ENCODE peak calls at places on chromosomes 1 and 21, in nine cellular contexts. L is sigmoid colon, Y is GM12891, D is tibial nerve, C is HepG2, W is breast epithelium, Q is IMR-90, P is adrenal gland, X is HCT116. E is an unnamed sample.

GRCh38 chr1:4310396-4310923 is 343.9 kb upstream of the AJAP1 start:
- DNase-seq in C (no peak), P (no peak), Y (no peak), X (no peak), L (no peak), D (no peak), W (peak), Q (no peak), E (no peak)

GRCh38 chr1:155127105-155127671 is 488 bp upstream of the EFNA1 start:
- DNase-seq in W (peak), X (no peak), P (peak), Y (no peak), Q (peak), C (peak), L (peak), D (peak), E (no peak)

GRCh38 chr1:93661829-93662474 is 19.7 kb downstream of the BCAR3 start:
- DNase-seq in X (no peak), Y (no peak), D (no peak), L (no peak), C (no peak), P (no peak), W (no peak), Q (peak), E (no peak)

GRCh38 chr1:232950919-232951579 is 638 bp downstream of the NTPCR start:
- DNase-seq in Q (peak), P (no peak), X (no peak), L (no peak), Y (no peak), C (peak), W (no peak), D (no peak), E (peak)

GRCh38 chr1:214670098-214670497 is 67.1 kb downstream of the CENPF start:
- DNase-seq in Y (no peak), L (peak), W (no peak), X (no peak), D (peak), C (peak), P (peak), Q (peak), E (peak)

GRCh38 chr1:79353224-79353623 is 346.7 kb upstream of the ADGRL4 start:
- DNase-seq in P (peak), Q (peak), L (no peak), D (peak), X (peak), Y (no peak), W (no peak), C (peak), E (peak)

GRCh38 chr1:19606817-19607706 is 37.0 kb upstream of the NBL1 start:
- DNase-seq in C (no peak), P (no peak), Q (peak), W (no peak), L (no peak), Y (no peak), X (no peak), D (no peak), E (no peak)

GRCh38 chr1:54294846-54295245 is 94.9 kb downstream of the MRPL37 start:
- DNase-seq in D (no peak), L (no peak), Y (no peak), X (no peak), P (no peak), Q (peak), W (no peak), C (no peak), E (no peak)

GRCh38 chr1:54716299-54717047 is 812 bp downstream of the TTC4 start:
- DNase-seq in Y (no peak), W (no peak), L (no peak), Q (peak), X (no peak), D (no peak), P (no peak), C (no peak), E (peak)

GRCh38 chr1:211520641-211521040 is 28.7 kb upstream of the RD3 start:
- DNase-seq in Q (no peak), C (peak), Y (no peak), W (no peak), X (no peak), L (no peak), P (no peak), D (no peak), E (no peak)

GRCh38 chr1:64396817-64397216 is 73.1 kb upstream of the CACHD1 start:
- DNase-seq in Y (no peak), L (no peak), Q (no peak), X (peak), C (no peak), P (no peak), D (no peak), W (no peak), E (no peak)

GRCh38 chr1:2151252-2151651 is 43.3 kb downstream of the FAAP20 start:
- DNase-seq in X (no peak), Y (no peak), D (no peak), Q (no peak), W (no peak), C (no peak), L (no peak), P (no peak), E (no peak)

GRCh38 chr1:93722081-93723031 is 40.7 kb upstream of the BCAR3 start:
- DNase-seq in Y (no peak), W (no peak), L (no peak), C (no peak), P (peak), X (no peak), D (no peak), Q (no peak), E (no peak)

GRCh38 chr1:81254560-81254959 is 546.2 kb upstream of the ADGRL2 start:
- DNase-seq in D (no peak), P (no peak), L (no peak), W (no peak), Q (no peak), X (peak), Y (no peak), C (peak), E (peak)

GRCh38 chr1:150999051-150999674 is 7.5 kb downstream of the MINDY1 start:
- DNase-seq in W (no peak), C (no peak), X (no peak), L (no peak), D (no peak), Q (peak), Y (no peak), P (no peak), E (peak)

GRCh38 chr1:229004227-229004833 is 266.6 kb upstream of the RAB4A start:
- DNase-seq in X (no peak), Q (no peak), C (no peak), W (no peak), L (no peak), P (no peak), D (no peak), Y (no peak), E (no peak)

GRCh38 chr1:24055681-24056080 is 56.3 kb downstream of the MYOM3 start:
- DNase-seq in P (no peak), W (no peak), X (no peak), Q (no peak), D (no peak), C (no peak), L (peak), Y (no peak), E (no peak)

GRCh38 chr21:32717851-32718316 is 9.9 kb downstream of the SYNJ1 start:
- DNase-seq in D (no peak), P (no peak), X (no peak), Y (no peak), W (no peak), C (no peak), Q (peak), L (no peak), E (no peak)

GRCh38 chr1:204296431-204296988 is 63.2 kb downstream of the PLEKHA6 start:
- DNase-seq in W (no peak), D (no peak), L (peak), C (peak), Y (no peak), P (no peak), X (no peak), Q (peak), E (no peak)

GRCh38 chr1:34057751-34058150 is 107.3 kb downstream of the CSMD2 start:
- DNase-seq in Y (no peak), D (no peak), Q (no peak), W (no peak), C (no peak), P (no peak), X (no peak), L (no peak), E (no peak)

GRCh38 chr1:167836197-167836596 is 77.7 kb downstream of the ADCY10 start:
- DNase-seq in C (no peak), P (no peak), Y (no peak), Q (no peak), X (no peak), W (no peak), L (no peak), D (no peak), E (no peak)

DNA sequence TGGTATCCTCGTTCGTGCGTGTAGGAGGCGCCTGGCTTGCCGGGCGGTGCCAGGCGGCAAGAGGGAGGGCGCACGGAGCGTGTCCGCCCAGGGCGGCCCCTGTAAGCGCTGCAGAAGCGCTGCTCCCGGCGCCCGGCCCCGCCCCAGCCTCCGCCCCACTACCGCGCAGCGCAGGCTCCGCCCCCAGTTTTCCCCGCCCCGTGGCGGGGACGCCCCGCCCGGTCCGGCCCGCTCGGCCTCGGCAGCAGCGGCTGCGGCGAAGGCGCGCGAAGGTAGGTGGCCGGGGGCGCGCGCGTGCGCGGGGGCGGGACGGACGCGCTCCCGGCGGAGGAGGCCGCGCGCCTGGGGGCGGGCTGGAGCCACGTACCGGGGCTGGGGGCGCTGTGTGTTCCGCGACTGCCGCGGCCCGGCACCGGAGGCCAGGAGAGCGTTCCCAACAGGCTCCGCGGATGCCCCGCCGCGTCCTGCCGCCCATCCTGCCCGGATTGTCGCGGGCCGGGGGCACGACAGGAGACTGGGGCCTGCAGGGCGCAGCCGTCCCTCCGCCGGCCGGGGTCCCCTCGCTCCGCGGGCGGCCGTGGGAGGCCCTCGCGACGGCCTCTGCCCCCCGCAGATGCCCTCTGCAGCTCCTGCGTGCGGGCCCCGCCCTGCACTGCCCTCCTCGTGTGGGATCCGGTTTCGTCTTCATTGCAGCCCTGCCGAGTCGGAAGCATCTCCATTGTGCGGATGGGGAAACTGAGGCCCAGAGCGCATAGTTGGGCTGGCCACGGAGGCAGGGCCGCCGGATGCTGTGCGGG is 7.7 kb upstream of the CROCC start:
- DNase-seq in D (peak), L (peak), P (peak), W (peak), X (peak), C (peak), Y (peak), Q (peak), E (peak)
- TF ChIP-seq POLR2A in D (peak), L (no peak), P (peak), W (no peak), X (no peak), C (peak), Y (no peak), Q (peak), E (peak)

DNA sequence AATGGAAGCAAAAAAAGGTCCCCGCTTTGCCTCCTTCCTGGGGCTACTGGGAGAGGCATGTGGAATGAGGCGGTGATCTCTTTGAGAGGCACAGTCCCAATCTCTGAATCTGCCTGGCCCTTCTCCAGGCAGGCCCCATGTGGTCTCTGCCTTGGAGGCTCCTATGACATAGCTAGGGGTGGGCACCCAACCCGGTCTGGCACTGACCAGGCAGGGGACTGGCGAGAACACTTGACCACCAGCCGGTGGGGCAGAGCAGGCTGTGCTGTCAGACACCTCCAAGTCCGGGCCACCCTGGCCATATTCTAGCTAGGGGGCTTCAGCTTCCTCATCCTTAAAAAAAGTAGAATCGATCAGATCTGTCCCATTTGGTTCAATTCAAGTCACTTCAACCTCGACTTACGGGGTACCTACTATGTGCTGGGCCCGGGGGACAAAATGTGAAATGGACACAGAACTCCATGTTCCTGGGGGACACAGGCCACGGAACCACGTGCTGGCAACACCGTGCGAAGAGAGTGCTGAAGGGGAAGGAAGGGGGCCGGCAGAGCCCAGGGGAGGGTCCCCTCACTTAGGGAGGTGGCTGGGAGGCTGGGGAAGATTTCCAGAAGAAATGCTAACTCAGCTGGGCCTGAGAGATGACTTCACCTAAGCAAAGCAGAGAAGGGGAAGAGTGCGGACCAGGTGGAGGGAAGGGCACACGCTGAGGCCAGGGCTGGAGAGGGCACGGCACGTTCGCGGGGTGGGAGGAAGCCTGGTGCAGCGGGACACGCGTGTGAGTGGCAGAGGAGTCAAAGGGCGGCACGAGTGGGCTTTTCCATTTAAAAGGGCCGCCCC is 33.3 kb downstream of the HSPG2 start:
- DNase-seq in C (no peak), L (peak), P (no peak), D (no peak), Q (no peak), W (no peak), X (no peak), Y (no peak), E (no peak)
- TF ChIP-seq POLR2A in C (no peak), L (no peak), P (no peak), D (no peak), Q (no peak), W (no peak), X (no peak), Y (no peak), E (no peak)

DNA sequence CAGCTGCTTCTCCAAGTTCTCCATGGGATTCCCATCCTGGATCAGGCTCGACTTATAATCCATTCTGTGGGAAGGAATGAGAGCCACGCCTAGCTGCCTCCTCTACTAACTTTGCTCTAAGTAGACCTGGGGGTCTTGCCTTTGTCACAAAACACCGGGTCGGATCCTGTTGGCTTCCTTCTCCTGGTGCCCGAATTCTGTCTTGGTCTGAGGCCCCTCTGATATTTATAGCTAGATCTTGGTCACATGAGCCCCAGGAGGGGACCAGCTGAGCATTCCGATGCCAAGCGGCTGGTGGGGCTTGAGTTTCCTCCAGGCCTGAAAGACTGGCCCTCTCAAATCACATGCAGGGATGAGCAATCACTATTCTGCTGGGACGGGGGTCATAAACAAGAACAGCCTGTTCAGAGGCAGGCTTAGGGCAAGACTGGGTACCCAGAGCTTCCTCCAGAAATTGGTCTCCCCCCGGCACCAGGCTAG is at the start of gene TRIM63:
- DNase-seq in L (no peak), P (no peak), W (no peak), X (no peak), Q (no peak), C (no peak), Y (no peak), D (no peak), E (no peak)
- TF ChIP-seq POLR2A in L (no peak), P (no peak), W (no peak), X (no peak), Q (no peak), C (no peak), Y (no peak), D (no peak), E (no peak)

GRCh38 chr1:62687421-62687902 is 724 bp downstream of the DOCK7 start:
- DNase-seq in Y (peak), Q (peak), C (peak), W (no peak), L (peak), P (peak), X (no peak), D (peak), E (no peak)

GRCh38 chr1:62686822-62687221 is 1.4 kb downstream of the DOCK7 start:
- DNase-seq in Y (no peak), D (no peak), L (no peak), W (no peak), C (no peak), Q (no peak), P (no peak), X (no peak), E (no peak)

GRCh38 chr1:62689524-62689923 is 1.3 kb upstream of the DOCK7 start:
- DNase-seq in W (no peak), Y (no peak), P (no peak), Q (peak), C (peak), X (peak), L (no peak), D (no peak), E (no peak)

GRCh38 chr1:62688687-62689085 is 500 bp upstream of the DOCK7 start:
- DNase-seq in P (no peak), C (peak), L (no peak), W (no peak), X (no peak), Y (no peak), D (no peak), Q (peak), E (no peak)

GRCh38 chr1:62687903-62688686 is at the start of gene DOCK7:
- DNase-seq in Q (peak), Y (peak), C (peak), D (peak), L (peak), W (peak), P (peak), X (peak), E (peak)
- TF ChIP-seq POLR2A in Q (peak), Y (no peak), C (no peak), D (peak), L (no peak), W (no peak), P (peak), X (peak), E (peak)

DNA sequence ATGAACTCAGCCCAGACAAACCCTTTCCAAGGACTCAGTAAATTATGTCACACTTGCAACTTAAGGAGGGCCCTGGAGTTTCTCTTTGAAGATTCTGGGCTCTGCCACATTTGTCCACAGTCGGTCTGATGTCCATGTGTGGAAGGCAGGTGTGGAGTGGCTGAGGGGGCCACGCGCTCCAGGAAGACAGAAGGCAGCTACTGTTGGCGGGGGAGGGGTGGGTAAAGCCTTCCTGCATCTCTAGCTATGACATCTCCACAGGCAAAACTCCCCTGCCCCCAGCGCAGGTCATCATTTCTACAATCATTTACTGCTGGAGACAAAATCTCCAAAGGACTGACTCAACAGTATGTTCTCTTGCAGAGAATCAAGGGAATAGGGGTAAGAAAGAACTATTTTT is 11.3 kb upstream of the TSPEAR start:
- DNase-seq in X (no peak), D (no peak), C (no peak), P (no peak), L (no peak), W (no peak), Q (no peak), Y (no peak), E (no peak)
- TF ChIP-seq POLR2A in X (no peak), D (no peak), C (no peak), P (no peak), L (no peak), W (no peak), Q (no peak), Y (no peak), E (no peak)